ENCODE peak calls at places on chromosome 2, in nine cellular contexts. O is colonic mucosa; D is effector memory CD8-positive, alpha-beta T cell; Q is heart left ventricle; A is body of pancreas; K is GF-D8; I is fibroblast of mammary gland; J is NCI-H524; E is HCT116. C is an unnamed sample.

GRCh38 chr2:219469186-219469724 is 29.4 kb upstream of the GMPPA start:
- DNase-seq in O (no peak), D (no peak), Q (no peak), A (no peak), K (no peak), I (peak; percentile 74), J (no peak), E (no peak), C (no peak)

GRCh38 chr2:98470851-98471255 is 26.2 kb downstream of the INPP4A start:
- DNase-seq in O (no peak), D (no peak), Q (no peak), A (no peak), K (no peak), I (no peak), J (no peak), E (no peak), C (no peak)

GRCh38 chr2:196917802-196918201 is 8.7 kb downstream of the PGAP1 start:
- DNase-seq in O (no peak), D (no peak), Q (no peak), A (no peak), K (no peak), I (no peak), J (no peak), E (no peak), C (no peak)

GRCh38 chr2:222797308-222797707 is 63.5 kb upstream of the ACSL3 start:
- DNase-seq in O (no peak), D (no peak), Q (no peak), A (no peak), K (no peak), I (peak; percentile 48), J (peak; percentile 11), E (no peak), C (no peak)

GRCh38 chr2:182592691-182593393 is 123.2 kb upstream of the DNAJC10 start:
- DNase-seq in O (no peak), D (no peak), Q (no peak), A (no peak), K (no peak), I (no peak), J (no peak), E (peak; percentile 3), C (no peak)

GRCh38 chr2:226031078-226031937 is 631.8 kb downstream of the NYAP2 start:
- DNase-seq in O (peak; percentile 30), D (no peak), Q (peak; percentile 78), A (peak; percentile 50), K (peak; percentile 60), I (peak; percentile 64), J (peak; percentile 81), E (peak; percentile 65), C (no peak)

GRCh38 chr2:116668691-116669090 is 1145.8 kb upstream of the DDX18 start:
- DNase-seq in O (no peak), D (no peak), Q (no peak), A (no peak), K (no peak), I (no peak), J (no peak), E (no peak), C (no peak)

GRCh38 chr2:235005603-235006259 is 53.9 kb downstream of the SH3BP4 start:
- DNase-seq in O (peak; percentile 68), D (no peak), Q (peak; percentile 75), A (peak; percentile 88), K (no peak), I (no peak), J (peak; percentile 80), E (no peak), C (no peak)

GRCh38 chr2:85420743-85421705 is 2.5 kb downstream of the SH2D6 start:
- DNase-seq in O (peak; percentile 94), D (peak; percentile 92), Q (peak; percentile 93), A (peak; percentile 97), K (peak; percentile 39), I (peak; percentile 77), J (peak; percentile 76), E (no peak), C (no peak)

GRCh38 chr2:38465789-38466127 is 88.7 kb upstream of the ATL2 start:
- DNase-seq in O (peak; percentile 41), D (no peak), Q (peak; percentile 37), A (peak; percentile 13), K (no peak), I (peak; percentile 29), J (peak; percentile 61), E (peak; percentile 54), C (no peak)

GRCh38 chr2:227312579-227312978 is 12.5 kb upstream of the MFF start:
- DNase-seq in O (no peak), D (no peak), Q (no peak), A (no peak), K (no peak), I (no peak), J (no peak), E (no peak), C (no peak)

GRCh38 chr2:170091461-170091860 is 86.5 kb upstream of the MYO3B start:
- DNase-seq in O (no peak), D (no peak), Q (no peak), A (no peak), K (no peak), I (no peak), J (no peak), E (no peak), C (no peak)

GRCh38 chr2:136246086-136246669 is 128.2 kb upstream of the CXCR4 start:
- DNase-seq in O (peak; percentile 38), D (no peak), Q (peak; percentile 60), A (peak; percentile 64), K (no peak), I (peak; percentile 18), J (peak; percentile 2), E (peak; percentile 53), C (no peak)

GRCh38 chr2:20453087-20453486 is 6.2 kb downstream of the RHOB start:
- DNase-seq in O (no peak), D (no peak), Q (no peak), A (no peak), K (no peak), I (no peak), J (no peak), E (no peak), C (no peak)

GRCh38 chr2:216651370-216651881 is 18.2 kb downstream of the IGFBP2 start:
- DNase-seq in O (no peak), D (no peak), Q (no peak), A (peak; percentile 64), K (no peak), I (peak; percentile 71), J (no peak), E (no peak), C (no peak)

GRCh38 chr2:219274392-219274921 is 4.7 kb upstream of the DNAJB2 start:
- DNase-seq in O (no peak), D (no peak), Q (peak; percentile 68), A (peak; percentile 55), K (no peak), I (peak; percentile 61), J (no peak), E (peak; percentile 64), C (no peak)

GRCh38 chr2:224196789-224197188 is 157.7 kb upstream of the SERPINE2 start:
- DNase-seq in O (no peak), D (no peak), Q (no peak), A (no peak), K (no peak), I (peak; percentile 35), J (no peak), E (no peak), C (no peak)

GRCh38 chr2:230423851-230424458 is 8.0 kb downstream of the SP100 start:
- DNase-seq in O (no peak), D (no peak), Q (no peak), A (peak; percentile 83), K (no peak), I (no peak), J (no peak), E (no peak), C (no peak)

GRCh38 chr2:45771251-45771650 is 119.8 kb downstream of the PRKCE start:
- DNase-seq in O (no peak), D (no peak), Q (peak; percentile 87), A (peak; percentile 49), K (no peak), I (peak; percentile 30), J (peak; percentile 95), E (no peak), C (no peak)

GRCh38 chr2:106105151-106105922 is 88.8 kb downstream of the UXS1 start:
- DNase-seq in O (no peak), D (no peak), Q (no peak), A (no peak), K (no peak), I (no peak), J (peak; percentile 7), E (no peak), C (no peak)